ENCODE peak calls at places on chromosomes 2 and 18, in four cellular contexts. N is substantia nigra, S is fibroblast of lung, H is caudate nucleus. K is an unnamed sample.
A peak's percentile ranks its signal among the peaks of the same experiment; 100 is the strongest.

GRCh38 chr2:198116652-198117175 is 312.3 kb downstream of the PLCL1 start:
- DNase-seq in N (no peak), S (peak; percentile 17), H (no peak), K (no peak)

GRCh38 chr18:5424903-5425302 is 118.9 kb downstream of the EPB41L3 start:
- DNase-seq in N (no peak), S (peak; percentile 64), H (no peak), K (no peak)

GRCh38 chr2:204074434-204074833 is 137.9 kb downstream of the ICOS start:
- DNase-seq in N (no peak), S (no peak), H (no peak), K (no peak)

GRCh38 chr2:154912215-154912614 is 213.7 kb downstream of the KCNJ3 start:
- DNase-seq in N (no peak), S (no peak), H (no peak), K (no peak)

GRCh38 chr18:28963481-28963880 is 786.6 kb upstream of the CDH2 start:
- DNase-seq in N (no peak), S (peak; percentile 57), H (no peak), K (no peak)

GRCh38 chr2:66426250-66427064 is 8.5 kb upstream of the MEIS1 start:
- DNase-seq in N (no peak), S (no peak), H (no peak), K (no peak)

GRCh38 chr2:32741575-32741974 is 113.7 kb downstream of the TTC27 start:
- DNase-seq in N (no peak), S (no peak), H (no peak), K (no peak)

GRCh38 chr2:125405816-125406215 is 1250.1 kb upstream of the GYPC start:
- DNase-seq in N (no peak), S (peak; percentile 97), H (no peak), K (no peak)

GRCh38 chr18:26459340-26459739 is 89.0 kb downstream of the KCTD1 start:
- DNase-seq in N (no peak), S (no peak), H (no peak), K (no peak)

GRCh38 chr2:169222665-169223064 is 139.7 kb downstream of the LRP2 start:
- DNase-seq in N (no peak), S (no peak), H (no peak), K (no peak)

GRCh38 chr18:3995476-3996102 is 459.5 kb downstream of the DLGAP1 start:
- DNase-seq in N (no peak), S (peak; percentile 83), H (no peak), K (peak; percentile 58)

GRCh38 chr18:21914739-21915319 is 174.2 kb downstream of the MIB1 start:
- DNase-seq in N (no peak), S (peak; percentile 72), H (no peak), K (peak; percentile 43)

GRCh38 chr2:214591359-214591758 is 180.5 kb downstream of the VWC2L start:
- DNase-seq in N (no peak), S (no peak), H (no peak), K (no peak)

GRCh38 chr2:165874445-165875039 is 79.0 kb downstream of the TTC21B start:
- DNase-seq in N (no peak), S (peak; percentile 81), H (no peak), K (peak; percentile 13)

GRCh38 chr18:25516747-25517498 is 165.0 kb upstream of the ZNF521 start:
- DNase-seq in N (no peak), S (no peak), H (no peak), K (no peak)

GRCh38 chr2:202555354-202555753 is 79.4 kb upstream of the FAM117B start:
- DNase-seq in N (no peak), S (no peak), H (no peak), K (no peak)

GRCh38 chr2:5921081-5921642 is 229.0 kb downstream of the SOX11 start:
- DNase-seq in N (no peak), S (no peak), H (no peak), K (no peak)

GRCh38 chr2:3214827-3215404 is 162.7 kb downstream of the EIPR1 start:
- DNase-seq in N (no peak), S (no peak), H (no peak), K (no peak)

GRCh38 chr18:7830468-7830867 is 263.4 kb downstream of the PTPRM start:
- DNase-seq in N (no peak), S (no peak), H (no peak), K (no peak)

GRCh38 chr18:39969813-39970494 is 1985.1 kb upstream of the PIK3C3 start:
- DNase-seq in N (no peak), S (no peak), H (no peak), K (no peak)

GRCh38 chr2:150371066-150371812 is 116.2 kb downstream of the RND3 start:
- DNase-seq in N (no peak), S (no peak), H (no peak), K (no peak)

GRCh38 chr18:74950479-74950878 is 258.5 kb downstream of the PTGR3 start:
- DNase-seq in N (no peak), S (no peak), H (no peak), K (no peak)

GRCh38 chr2:168198476-168199192 is 48.8 kb downstream of the STK39 start:
- DNase-seq in N (no peak), S (peak; percentile 64), H (no peak), K (no peak)

GRCh38 chr18:40949138-40949949 is 1005.7 kb upstream of the PIK3C3 start:
- DNase-seq in N (no peak), S (no peak), H (no peak), K (no peak)

GRCh38 chr2:29936005-29936404 is 14.6 kb upstream of the ALK start:
- DNase-seq in N (no peak), S (no peak), H (no peak), K (no peak)

GRCh38 chr2:135948642-135949355 is 36.6 kb downstream of the DARS1 start:
- DNase-seq in N (no peak), S (peak; percentile 79), H (no peak), K (no peak)

GRCh38 chr2:25831744-25832449 is 46.4 kb downstream of the ASXL2 start:
- DNase-seq in N (no peak), S (no peak), H (no peak), K (no peak)

GRCh38 chr2:200668473-200668872 is 82.7 kb downstream of the AOX1 start:
- DNase-seq in N (no peak), S (no peak), H (no peak), K (no peak)

GRCh38 chr2:200670313-200670712 is 84.5 kb downstream of the AOX1 start:
- DNase-seq in N (no peak), S (no peak), H (no peak), K (no peak)

GRCh38 chr2:200664770-200665494 is 79.1 kb downstream of the AOX1 start:
- DNase-seq in N (no peak), S (no peak), H (no peak), K (no peak)

GRCh38 chr2:200665626-200666453 is 80.0 kb downstream of the AOX1 start:
- DNase-seq in N (no peak), S (no peak), H (no peak), K (no peak)

DNA sequence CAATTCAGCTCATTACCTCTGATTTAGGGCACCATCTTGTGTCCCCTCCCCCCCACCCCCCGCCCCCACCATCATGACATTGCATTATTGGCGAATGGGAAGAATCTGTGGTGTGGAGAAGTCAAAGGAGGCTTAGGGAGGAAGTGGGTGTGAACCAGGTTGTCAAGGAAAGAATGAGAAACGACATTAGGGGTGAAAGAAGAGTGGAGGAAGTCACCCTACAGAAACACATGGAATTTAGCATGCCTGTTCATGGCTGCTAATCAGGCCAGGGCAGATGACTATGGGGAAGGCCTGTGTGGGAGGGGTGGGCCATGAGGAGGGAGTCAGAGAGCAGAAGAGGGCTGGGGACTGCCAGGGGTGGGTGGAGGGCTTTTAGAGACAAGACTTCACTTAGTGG is 81.6 kb downstream of the AOX1 start:
- DNase-seq in N (no peak), S (no peak), H (no peak), K (no peak)
- H3K27ac ChIP-seq in N (no peak overlapping the region), S (no peak overlapping the region), H (no peak overlapping the region), K (no peak overlapping the region)

GRCh38 chr18:23230688-23231087 is 95.4 kb downstream of the CABLES1 start:
- DNase-seq in N (no peak), S (no peak), H (no peak), K (no peak)
- H3K27ac ChIP-seq in N (no peak overlapping the region), S (peak overlapping the region; percentile 38), H (no peak overlapping the region), K (no peak overlapping the region)

GRCh38 chr18:13614701-13615288 is 111.6 kb downstream of the FAM210A start:
- DNase-seq in N (no peak), S (no peak), H (no peak), K (no peak)
- H3K27ac ChIP-seq in N (peak overlapping the region; percentile 98), S (no peak overlapping the region), H (peak overlapping the region; percentile 84), K (no peak overlapping the region)

DNA sequence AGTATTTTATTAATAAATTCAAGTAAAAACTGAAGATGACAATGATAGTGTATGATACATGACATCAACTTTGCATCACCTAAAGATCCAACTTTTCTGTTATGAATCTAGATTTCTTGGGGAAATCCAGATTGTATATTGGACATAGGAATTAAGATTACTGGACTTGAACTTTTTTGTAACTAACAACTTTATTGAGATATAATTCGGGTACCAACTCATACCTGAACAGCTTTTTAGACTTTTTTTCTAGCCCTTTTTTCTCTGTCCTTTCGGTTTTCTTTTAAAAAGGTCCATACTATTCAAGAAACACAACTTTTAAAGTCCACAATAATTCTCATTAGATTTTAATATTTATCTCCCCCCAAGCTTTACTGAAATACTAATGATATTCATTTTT is 1.1 kb upstream of the SOCS6 start:
- DNase-seq in N (no peak), S (no peak), H (no peak), K (no peak)
- H3K27ac ChIP-seq in N (no peak overlapping the region), S (no peak overlapping the region), H (no peak overlapping the region), K (no peak overlapping the region)

GRCh38 chr18:58605027-58606020 is 23.6 kb downstream of the ALPK2 start:
- DNase-seq in N (no peak), S (peak; percentile 43), H (no peak), K (no peak)

GRCh38 chr18:58603365-58604067 is 25.4 kb downstream of the ALPK2 start:
- DNase-seq in N (no peak), S (peak; percentile 31), H (no peak), K (no peak)

GRCh38 chr18:58604301-58604700 is 24.6 kb downstream of the ALPK2 start:
- DNase-seq in N (no peak), S (no peak), H (no peak), K (no peak)

GRCh38 chr18:58608216-58608615 is 20.7 kb downstream of the ALPK2 start:
- DNase-seq in N (no peak), S (no peak), H (no peak), K (no peak)

DNA sequence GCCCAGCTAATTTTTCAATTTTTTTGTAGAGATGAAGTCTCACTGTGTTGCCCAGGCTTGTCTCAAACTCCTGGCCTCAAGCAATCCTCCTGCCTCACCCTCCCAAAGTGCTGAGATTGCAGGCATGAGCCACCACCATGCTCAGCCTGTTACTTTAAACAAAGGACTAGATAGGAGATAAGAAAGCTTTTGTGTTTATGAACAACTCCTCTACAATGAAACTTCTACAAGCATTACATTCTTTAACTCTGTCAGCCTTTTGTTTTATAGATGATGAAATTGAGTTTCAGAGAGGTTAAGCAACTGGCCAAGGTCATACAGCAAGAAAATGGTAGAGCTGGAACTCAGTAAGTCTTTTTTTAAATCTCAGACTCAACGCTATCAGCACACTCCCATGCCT is 22.7 kb downstream of the ALPK2 start:
- DNase-seq in N (no peak), S (no peak), H (no peak), K (no peak)
- H3K27ac ChIP-seq in N (no peak overlapping the region), S (no peak overlapping the region), H (no peak overlapping the region), K (no peak overlapping the region)

GRCh38 chr2:235827585-235827992 is 333.7 kb downstream of the AGAP1 start:
- DNase-seq in N (no peak), S (peak; percentile 5), H (no peak), K (no peak)
- H3K27ac ChIP-seq in N (no peak overlapping the region), S (no peak overlapping the region), H (no peak overlapping the region), K (no peak overlapping the region)